ENCODE peak calls at places on chromosomes 2 and 18, in seven cellular contexts. D, Q, I, J, O, H and X are unnamed samples.

GRCh38 chr2:37774976-37775907 is 103.8 kb upstream of the CDC42EP3 start:
- DNase-seq in H (no peak), D (no peak), I (no peak), O (no peak), Q (no peak), J (no peak), X (no peak)

GRCh38 chr2:70708376-70709199 is 59.4 kb downstream of the ADD2 start:
- DNase-seq in J (no peak), Q (no peak), D (no peak), H (no peak), O (no peak), I (no peak), X (no peak)

GRCh38 chr18:37261246-37261927 is 304.2 kb downstream of the CELF4 start:
- DNase-seq in Q (no peak), H (no peak), I (no peak), D (peak; percentile 67), J (no peak), O (no peak), X (no peak)

GRCh38 chr18:74836296-74837139 is 238.8 kb downstream of the ZNF407 start:
- DNase-seq in I (no peak), O (peak; percentile 39), H (no peak), Q (peak; percentile 95), J (no peak), D (peak; percentile 57), X (no peak)

GRCh38 chr2:119914266-119914665 is 98.6 kb upstream of the EPB41L5 start:
- DNase-seq in D (no peak), O (no peak), J (no peak), H (no peak), Q (no peak), I (no peak), X (no peak)

GRCh38 chr2:55842009-55842408 is 81.6 kb downstream of the EFEMP1 start:
- DNase-seq in J (no peak), I (no peak), Q (no peak), O (no peak), D (no peak), H (no peak), X (no peak)

GRCh38 chr18:36308711-36309435 is 11.4 kb downstream of the FHOD3 start:
- DNase-seq in J (no peak), I (no peak), Q (no peak), H (no peak), O (no peak), D (no peak), X (no peak)

GRCh38 chr2:239295377-239296019 is 105.3 kb downstream of the HDAC4 start:
- DNase-seq in Q (no peak), H (no peak), J (no peak), O (no peak), D (no peak), I (no peak), X (no peak)

GRCh38 chr2:235908826-235909225 is 259.4 kb downstream of the GBX2 start:
- DNase-seq in Q (no peak), I (no peak), J (no peak), H (peak; percentile 50), O (no peak), D (no peak), X (no peak)

GRCh38 chr2:72198532-72199241 is 51.0 kb upstream of the CYP26B1 start:
- DNase-seq in J (no peak), H (no peak), D (no peak), Q (no peak), O (no peak), I (no peak), X (no peak)

GRCh38 chr18:35029103-35029502 is 12.1 kb upstream of the MAPRE2 start:
- DNase-seq in O (no peak), Q (no peak), D (no peak), I (no peak), H (no peak), J (no peak), X (peak; percentile 74)

GRCh38 chr18:13006731-13007550 is 15.8 kb downstream of the CEP192 start:
- DNase-seq in Q (no peak), J (no peak), H (no peak), D (no peak), O (no peak), I (no peak), X (no peak)

GRCh38 chr18:77162580-77162979 is 30.0 kb upstream of the MBP start:
- DNase-seq in J (no peak), O (no peak), D (no peak), Q (no peak), H (no peak), I (no peak), X (no peak)

GRCh38 chr18:57438669-57439616 is 3.8 kb downstream of the ONECUT2 start:
- DNase-seq in D (no peak), H (no peak), J (no peak), I (no peak), O (no peak), Q (peak; percentile 30), X (no peak)

GRCh38 chr2:108916397-108917077 is 72.5 kb downstream of the EDAR start:
- DNase-seq in Q (no peak), D (no peak), J (no peak), H (no peak), O (no peak), I (no peak), X (no peak)

GRCh38 chr2:96864343-96865091 is 5.4 kb downstream of the SEMA4C start:
- DNase-seq in H (no peak), Q (no peak), D (peak; percentile 89), O (no peak), I (no peak), J (no peak), X (no peak)

GRCh38 chr2:176114930-176115625 is 1.5 kb upstream of the HOXD10 start:
- DNase-seq in O (no peak), H (no peak), D (no peak), Q (no peak), J (no peak), I (no peak), X (no peak)

GRCh38 chr2:69253893-69254292 is 133.1 kb downstream of the GFPT1 start:
- DNase-seq in D (no peak), Q (no peak), O (no peak), H (no peak), I (peak; percentile 69), J (no peak), X (peak; percentile 84)

GRCh38 chr2:18521084-18521483 is 39.4 kb downstream of the RDH14 start:
- DNase-seq in I (no peak), D (no peak), H (no peak), Q (no peak), J (no peak), O (no peak), X (no peak)

GRCh38 chr2:215772003-215772402 is 241.3 kb downstream of the MREG start:
- DNase-seq in D (no peak), Q (no peak), O (peak; percentile 56), H (no peak), I (no peak), J (no peak), X (no peak)

GRCh38 chr2:134360750-134361487 is 107.0 kb downstream of the MGAT5 start:
- DNase-seq in D (peak; percentile 78), I (no peak), H (no peak), O (no peak), Q (no peak), J (no peak), X (no peak)

GRCh38 chr18:44411277-44411900 is 269.3 kb upstream of the SETBP1 start:
- DNase-seq in J (no peak), H (no peak), O (no peak), Q (no peak), D (no peak), I (no peak), X (no peak)

GRCh38 chr2:38515155-38516074 is 87.3 kb downstream of the HNRNPLL start:
- DNase-seq in H (no peak), Q (no peak), O (no peak), I (no peak), J (no peak), D (no peak), X (no peak)

GRCh38 chr2:32810909-32811495 is 135.8 kb upstream of the LTBP1 start:
- DNase-seq in Q (no peak), I (no peak), O (no peak), H (no peak), D (no peak), J (no peak), X (no peak)

GRCh38 chr18:51447943-51448342 is 250.5 kb upstream of the MEX3C start:
- DNase-seq in D (no peak), H (no peak), J (no peak), O (no peak), I (no peak), Q (no peak), X (no peak)

GRCh38 chr2:149049142-149049541 is 10.6 kb downstream of the LYPD6B start:
- DNase-seq in J (no peak), I (no peak), D (no peak), O (no peak), H (no peak), Q (no peak), X (no peak)

GRCh38 chr18:46333371-46334199 is 229.4 kb downstream of the HAUS1 start:
- DNase-seq in Q (peak; percentile 37), J (peak; percentile 18), O (no peak), D (peak; percentile 74), I (no peak), H (peak; percentile 30), X (no peak)

GRCh38 chr18:24985616-24986015 is 366.4 kb downstream of the ZNF521 start:
- DNase-seq in D (no peak), O (no peak), H (no peak), I (no peak), J (no peak), Q (no peak), X (no peak)

GRCh38 chr2:74374509-74375205 is 5.5 kb downstream of the DCTN1 start:
- DNase-seq in Q (peak; percentile 63), J (peak; percentile 62), I (peak; percentile 34), H (no peak), D (peak; percentile 96), O (peak; percentile 57), X (no peak)

GRCh38 chr18:57655740-57656139 is 34.1 kb upstream of the NARS1 start:
- DNase-seq in D (no peak), J (no peak), Q (no peak), I (no peak), H (no peak), O (no peak), X (no peak)

GRCh38 chr18:62334110-62334509 is 9.0 kb downstream of the TNFRSF11A start:
- DNase-seq in D (no peak), Q (no peak), I (no peak), O (peak; percentile 64), H (no peak), J (no peak), X (no peak)

GRCh38 chr2:71583876-71584275 is 130.5 kb downstream of the DYSF start:
- DNase-seq in J (no peak), I (no peak), Q (no peak), D (no peak), O (no peak), H (no peak), X (no peak)

GRCh38 chr2:69742170-69742952 is 427 bp downstream of the ANXA4 start:
- DNase-seq in O (peak; percentile 46), J (no peak), H (no peak), D (no peak), Q (no peak), I (no peak), X (no peak)

GRCh38 chr2:101752708-101753107 is 55.2 kb downstream of the MAP4K4 start:
- DNase-seq in J (no peak), O (no peak), Q (no peak), I (no peak), H (no peak), D (peak; percentile 57), X (no peak)

GRCh38 chr2:227370791-227371312 is 8.3 kb downstream of the TM4SF20 start:
- DNase-seq in I (no peak), H (no peak), J (no peak), O (no peak), D (no peak), Q (no peak), X (no peak)

GRCh38 chr2:135494503-135494902 is 36.5 kb downstream of the ZRANB3 start:
- DNase-seq in D (no peak), O (no peak), Q (no peak), H (no peak), I (no peak), J (no peak), X (peak; percentile 3)

GRCh38 chr2:134582547-134582899 is 136.3 kb downstream of the TMEM163 start:
- DNase-seq in O (no peak), D (no peak), I (no peak), J (no peak), Q (no peak), H (no peak), X (no peak)